ENCODE peak calls at places on chromosome 10, in nine cellular contexts. J is sigmoid colon; Z is body of pancreas; M is CD8-positive, alpha-beta T cell; F is fibroblast of lung; Q is GM23248; B is ovary; H is esophagus squamous epithelium; L is transverse colon. K is an unnamed sample. For H3K36me3, the result is how much of the 10 kb centered on the place peaks cover.

GRCh38 chr10:5619366-5620211 is 46.8 kb downstream of the ASB13 start:
- DNase-seq in Z (no peak), L (no peak), J (no peak), Q (peak), F (peak), M (no peak), H (no peak), B (no peak), K (no peak)

GRCh38 chr10:84238909-84239308 is 2.4 kb downstream of the LRIT1 start:
- DNase-seq in H (no peak), M (no peak), J (no peak), B (no peak), L (no peak), Z (no peak), Q (no peak), F (no peak), K (no peak)

GRCh38 chr10:113108948-113109347 is 158.9 kb downstream of the TCF7L2 start:
- DNase-seq in Z (no peak), L (no peak), B (no peak), F (no peak), Q (no peak), J (no peak), H (no peak), M (no peak), K (no peak)

GRCh38 chr10:8225232-8225631 is 170.7 kb downstream of the GATA3 start:
- DNase-seq in Q (no peak), M (no peak), F (no peak), H (no peak), B (no peak), L (no peak), Z (no peak), J (no peak), K (no peak)

GRCh38 chr10:90885176-90885575 is 13.4 kb downstream of the RPP30 start:
- DNase-seq in H (no peak), Q (peak), J (no peak), L (no peak), F (peak), Z (no peak), M (no peak), B (no peak), K (no peak)

GRCh38 chr10:116737582-116738358 is 4.6 kb downstream of the HSPA12A start:
- DNase-seq in M (no peak), F (no peak), Q (peak), H (no peak), J (no peak), Z (no peak), B (peak), L (no peak), K (no peak)

GRCh38 chr10:77641788-77642397 is 4.3 kb upstream of the KCNMA1 start:
- DNase-seq in J (peak), M (peak), Q (peak), L (peak), B (peak), H (no peak), F (peak), Z (peak), K (peak)

GRCh38 chr10:52394246-52394645 is 80.2 kb downstream of the DKK1 start:
- DNase-seq in M (no peak), Q (no peak), L (no peak), H (no peak), F (no peak), Z (no peak), B (no peak), J (no peak), K (no peak)

GRCh38 chr10:26839966-26840627 is 20.7 kb downstream of the ABI1 start:
- DNase-seq in B (no peak), F (peak), Q (peak), J (no peak), H (no peak), L (no peak), M (no peak), Z (no peak), K (no peak)

GRCh38 chr10:129614341-129614740 is 147.3 kb downstream of the MGMT start:
- DNase-seq in Q (peak), Z (no peak), H (no peak), J (no peak), B (peak), F (no peak), M (no peak), L (no peak), K (no peak)

GRCh38 chr10:111076682-111077661 is at the start of gene ADRA2A:
- DNase-seq in L (peak), B (peak), J (no peak), Z (peak), F (peak), M (no peak), H (no peak), Q (peak), K (peak)

GRCh38 chr10:113426181-113426837 is 126.5 kb upstream of the HABP2 start:
- DNase-seq in M (no peak), J (no peak), F (no peak), H (no peak), Z (no peak), L (no peak), Q (no peak), B (no peak), K (no peak)

GRCh38 chr10:44704616-44705015 is 206.5 kb upstream of the TMEM72 start:
- DNase-seq in Z (no peak), Q (no peak), B (no peak), F (no peak), J (no peak), M (no peak), H (no peak), L (no peak), K (no peak)

GRCh38 chr10:68423522-68423921 is 16.4 kb upstream of the RUFY2 start:
- DNase-seq in M (peak), F (no peak), L (no peak), Z (no peak), B (no peak), Q (no peak), H (no peak), J (no peak), K (no peak)
- H3K36me3 ChIP-seq in M (under half), F (under half), L (under half), Z (under half), B (under half), Q (under half), H (under half), J (under half), K (under half)

GRCh38 chr10:13340068-13340467 is 8.0 kb downstream of the SEPHS1 start:
- DNase-seq in H (no peak), M (no peak), B (no peak), Q (no peak), F (peak), L (no peak), Z (no peak), J (no peak), K (peak)
- H3K36me3 ChIP-seq in H (half or more), M (under half), B (under half), Q (under half), F (under half), L (under half), Z (under half), J (under half), K (under half)

GRCh38 chr10:33103980-33104379 is 145.9 kb upstream of the ITGB1 start:
- DNase-seq in Z (no peak), L (no peak), J (no peak), H (no peak), Q (no peak), F (no peak), B (no peak), M (no peak), K (no peak)
- H3K36me3 ChIP-seq in Z (under half), L (under half), J (under half), H (under half), Q (under half), F (under half), B (under half), M (under half), K (under half)

DNA sequence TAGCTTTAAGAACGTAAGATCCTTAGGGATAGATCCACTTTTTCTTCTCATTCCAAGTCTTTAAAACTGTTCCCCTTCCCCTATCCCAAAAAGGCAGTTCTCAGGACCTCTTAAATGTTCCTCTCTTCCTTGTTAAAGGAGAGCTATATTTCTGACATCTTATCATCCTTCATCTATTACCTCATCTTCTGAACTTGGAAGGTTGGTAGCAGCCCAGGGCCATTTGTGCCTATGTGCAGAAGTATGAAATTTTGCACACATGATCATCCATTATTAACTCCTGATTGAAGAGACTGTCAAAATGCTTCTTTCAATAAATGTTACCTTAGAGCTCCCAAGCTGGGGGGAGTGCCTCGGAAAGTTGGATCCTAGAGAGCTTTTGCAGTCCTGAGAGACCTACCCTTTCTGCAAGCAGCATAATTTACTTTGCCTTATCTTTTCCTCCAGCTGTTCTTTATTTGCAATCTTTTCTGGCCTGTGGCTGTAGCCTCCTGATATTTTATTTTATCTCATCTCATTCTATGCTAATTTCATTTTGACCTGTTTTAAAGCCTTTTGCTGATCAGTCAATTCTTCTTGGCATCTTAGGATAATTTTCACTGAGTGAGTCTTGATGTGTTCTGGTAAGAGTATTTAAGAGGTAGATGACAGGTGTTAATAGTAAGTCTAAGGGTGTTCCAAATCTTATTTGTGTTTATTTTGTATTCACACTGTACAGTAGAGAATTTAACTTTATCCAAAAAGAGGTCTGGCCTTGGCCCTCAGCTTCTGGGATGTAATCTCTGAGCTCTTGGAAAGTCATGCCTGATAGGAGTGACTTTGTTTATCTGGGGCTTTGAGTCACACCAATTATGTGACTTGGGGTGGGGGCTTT is 135.0 kb upstream of the PDLIM1 start:
- DNase-seq in H (no peak), F (no peak), J (peak), L (no peak), B (no peak), M (no peak), Q (no peak), Z (no peak), K (no peak)
- H3K36me3 ChIP-seq in H (under half), F (under half), J (under half), L (under half), B (under half), M (under half), Q (under half), Z (under half), K (under half)

GRCh38 chr10:100349672-100350071 is 2.6 kb downstream of the SCD start:
- DNase-seq in Z (no peak), H (no peak), B (no peak), J (no peak), L (no peak), M (no peak), F (no peak), Q (no peak), K (no peak)
- H3K36me3 ChIP-seq in Z (under half), H (half or more), B (under half), J (under half), L (under half), M (under half), F (under half), Q (under half), K (under half)

GRCh38 chr10:60203993-60204618 is 185.6 kb downstream of the ANK3 start:
- DNase-seq in Q (peak), J (no peak), B (no peak), F (peak), Z (no peak), M (no peak), H (no peak), L (no peak), K (peak)

GRCh38 chr10:60197206-60197605 is 192.5 kb downstream of the ANK3 start:
- DNase-seq in L (no peak), B (no peak), Q (no peak), H (no peak), F (no peak), Z (no peak), M (no peak), J (no peak), K (no peak)

GRCh38 chr10:60200012-60200681 is 189.5 kb downstream of the ANK3 start:
- DNase-seq in B (no peak), J (no peak), Z (peak), H (no peak), Q (no peak), L (no peak), F (no peak), M (no peak), K (no peak)

GRCh38 chr10:60205741-60206140 is 183.9 kb downstream of the ANK3 start:
- DNase-seq in F (no peak), B (no peak), J (no peak), M (no peak), H (no peak), Q (no peak), Z (no peak), L (no peak), K (peak)

DNA sequence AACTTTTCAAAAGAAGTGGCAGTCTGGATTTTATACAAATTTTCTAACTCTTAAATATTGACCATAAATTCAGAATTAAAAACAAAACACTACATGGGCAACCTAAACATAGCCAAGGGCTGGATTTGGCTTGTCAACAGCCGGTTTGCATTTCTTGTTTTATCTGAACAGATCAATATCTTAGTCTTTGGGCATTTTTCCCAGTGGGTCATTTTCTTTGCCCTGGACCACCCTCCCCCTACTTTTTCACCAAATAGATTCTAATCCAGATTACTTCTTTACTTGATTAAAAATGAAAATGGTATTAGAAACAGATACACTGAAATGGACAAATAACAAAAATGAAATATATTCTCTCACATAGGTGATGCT is 189.0 kb downstream of the ANK3 start:
- DNase-seq in M (no peak), B (no peak), L (no peak), J (no peak), Z (no peak), H (no peak), Q (no peak), F (no peak), K (no peak)
- H3K36me3 ChIP-seq in M (under half), B (under half), L (under half), J (under half), Z (under half), H (under half), Q (under half), F (under half), K (under half)

DNA sequence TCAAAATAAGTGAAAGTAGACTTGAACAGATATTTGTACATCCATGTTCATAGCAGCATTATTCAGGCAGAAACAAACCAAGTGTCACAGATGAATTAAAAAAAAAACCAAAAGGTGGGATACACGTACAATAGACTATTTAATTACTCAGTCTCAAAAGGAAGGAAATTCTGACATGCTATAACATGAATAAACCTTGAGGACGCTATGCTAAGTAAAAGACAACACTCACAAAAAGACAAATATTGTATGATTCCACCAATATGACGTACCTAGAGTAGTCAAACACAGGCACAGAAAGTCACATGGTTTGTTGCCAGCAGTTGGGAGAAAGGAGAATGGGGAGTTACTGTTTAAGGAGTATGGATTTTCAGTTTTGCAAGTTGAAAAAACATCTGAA is 18.0 kb upstream of the CFAP70 start:
- DNase-seq in M (no peak), L (no peak), F (no peak), J (no peak), B (no peak), Z (no peak), H (no peak), Q (no peak), K (no peak)
- H3K36me3 ChIP-seq in M (under half), L (under half), F (under half), J (under half), B (under half), Z (under half), H (half or more), Q (half or more), K (under half)

GRCh38 chr10:125014984-125015944 is 73.3 kb downstream of the ZRANB1 start:
- DNase-seq in B (no peak), M (peak), Z (no peak), Q (no peak), J (peak), F (peak), H (no peak), L (no peak), K (no peak)

GRCh38 chr10:125017547-125018298 is 75.8 kb downstream of the ZRANB1 start:
- DNase-seq in J (no peak), M (no peak), F (no peak), L (no peak), Z (no peak), Q (no peak), H (no peak), B (no peak), K (no peak)

GRCh38 chr10:125018576-125019143 is 76.7 kb downstream of the ZRANB1 start:
- DNase-seq in B (no peak), Z (no peak), L (no peak), F (no peak), J (no peak), Q (no peak), M (no peak), H (no peak), K (no peak)

GRCh38 chr10:125016123-125016522 is 74.2 kb downstream of the ZRANB1 start:
- DNase-seq in H (no peak), Q (no peak), Z (no peak), J (peak), B (no peak), M (no peak), L (no peak), F (no peak), K (no peak)

DNA sequence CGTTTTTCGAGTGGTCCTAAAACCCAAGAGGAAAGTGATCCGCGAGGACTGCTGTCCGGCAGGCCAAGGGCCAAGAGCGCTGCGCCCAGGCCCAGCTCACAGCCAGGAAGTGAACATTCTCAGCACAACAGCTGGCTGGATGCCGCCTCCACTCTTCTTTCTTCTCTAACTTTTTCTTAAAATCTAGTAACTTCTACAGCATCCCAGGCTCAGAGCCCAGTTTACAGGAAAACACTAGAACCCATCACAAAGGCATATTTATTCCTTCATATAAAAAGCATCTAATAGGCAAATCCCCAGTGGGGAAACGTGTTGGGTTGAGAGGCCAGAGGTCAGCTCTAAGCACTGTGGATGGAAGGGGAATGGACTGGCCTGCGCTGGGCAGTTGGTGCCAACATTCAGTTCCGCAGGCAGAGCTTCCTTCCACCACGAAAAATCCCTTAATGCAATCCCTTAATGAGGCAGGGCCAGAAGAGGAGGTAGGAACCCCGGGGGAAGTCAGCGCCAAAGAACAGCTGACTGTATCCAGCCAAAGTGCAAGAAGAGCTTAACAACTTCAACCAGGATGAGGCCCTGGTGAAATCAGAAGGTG is 74.8 kb downstream of the ZRANB1 start:
- DNase-seq in F (peak), L (no peak), M (no peak), J (peak), B (peak), Q (no peak), H (no peak), Z (no peak), K (no peak)
- H3K36me3 ChIP-seq in F (under half), L (under half), M (under half), J (under half), B (under half), Q (under half), H (half or more), Z (under half), K (under half)